ENCODE peak calls at places on chromosomes 12 and 14, in eight cellular contexts. C is A549, U is right lobe of liver, W is fibroblast of villous mesenchyme, M is WERI-Rb-1, X is HFFc6, B is NB4, J is dorsolateral prefrontal cortex. G is an unnamed sample.

GRCh38 chr14:76760331-76761197 is 704 bp upstream of the VASH1 start:
- DNase-seq in C (no peak), U (no peak), W (no peak), M (no peak), X (no peak), B (no peak), J (no peak), G (peak)

GRCh38 chr12:54723653-54724256 is 75.6 kb upstream of the DCD start:
- DNase-seq in C (no peak), U (no peak), W (peak), M (no peak), X (no peak), B (peak), J (no peak), G (peak)

GRCh38 chr14:90839024-90839888 is 23.0 kb upstream of the TTC7B start:
- DNase-seq in C (no peak), U (no peak), W (peak), M (no peak), X (peak), B (no peak), J (no peak), G (no peak)

GRCh38 chr12:64097346-64098105 is 124.6 kb downstream of the KICS2 start:
- DNase-seq in C (no peak), U (no peak), W (no peak), M (no peak), X (no peak), B (no peak), J (no peak), G (no peak)

GRCh38 chr12:91319071-91319760 is 136.6 kb upstream of the DCN start:
- DNase-seq in C (no peak), U (no peak), W (no peak), M (no peak), X (no peak), B (no peak), J (no peak), G (no peak)

GRCh38 chr12:109201496-109201885 is 85.1 kb downstream of the ACACB start:
- DNase-seq in C (no peak), U (peak), W (no peak), M (no peak), X (no peak), B (no peak), J (no peak), G (no peak)

GRCh38 chr12:58633479-58633878 is 286.8 kb downstream of the LRIG3 start:
- DNase-seq in C (no peak), U (no peak), W (peak), M (no peak), X (peak), B (no peak), J (no peak), G (no peak)

GRCh38 chr14:77598366-77599050 is 17.9 kb downstream of the SPTLC2 start:
- DNase-seq in C (no peak), U (no peak), W (no peak), M (no peak), X (no peak), B (no peak), J (no peak), G (no peak)

GRCh38 chr12:27123642-27124041 is 41.3 kb upstream of the C12orf71 start:
- DNase-seq in C (peak), U (no peak), W (peak), M (no peak), X (no peak), B (peak), J (no peak), G (no peak)

GRCh38 chr14:53924754-53925153 is 31.9 kb downstream of the BMP4 start:
- DNase-seq in C (peak), U (no peak), W (peak), M (no peak), X (peak), B (no peak), J (no peak), G (no peak)

GRCh38 chr12:69396041-69396440 is 36.5 kb downstream of the YEATS4 start:
- DNase-seq in C (no peak), U (no peak), W (no peak), M (no peak), X (no peak), B (no peak), J (no peak), G (no peak)

GRCh38 chr12:6080149-6081045 is 44.1 kb downstream of the VWF start:
- DNase-seq in C (no peak), U (no peak), W (no peak), M (no peak), X (no peak), B (no peak), J (no peak), G (no peak)

GRCh38 chr12:6076776-6077700 is 47.4 kb downstream of the VWF start:
- DNase-seq in C (no peak), U (no peak), W (no peak), M (no peak), X (no peak), B (no peak), J (no peak), G (no peak)

GRCh38 chr12:6076340-6076739 is 48.1 kb downstream of the VWF start:
- DNase-seq in C (no peak), U (no peak), W (no peak), M (no peak), X (no peak), B (no peak), J (no peak), G (no peak)

GRCh38 chr12:6074979-6075585 is 49.4 kb downstream of the VWF start:
- DNase-seq in C (no peak), U (no peak), W (peak), M (no peak), X (no peak), B (peak), J (no peak), G (no peak)

GRCh38 chr12:6078378-6079083 is 45.9 kb downstream of the VWF start:
- DNase-seq in C (no peak), U (no peak), W (no peak), M (no peak), X (no peak), B (no peak), J (no peak), G (no peak)
- TF ChIP-seq CTCF in C (no peak), U (no peak), W (no peak), M (no peak), X (no peak), B (no peak), J (no peak), G (no peak)

GRCh38 chr12:102876883-102877282 is 40.2 kb downstream of the PAH start:
- DNase-seq in C (no peak), U (no peak), W (no peak), M (peak), X (no peak), B (peak), J (no peak), G (no peak)
- TF ChIP-seq CTCF in C (no peak), U (no peak), W (no peak), M (no peak), X (no peak), B (no peak), J (no peak), G (peak)

GRCh38 chr14:92598549-92598905 is 84.9 kb downstream of the RIN3 start:
- DNase-seq in C (no peak), U (no peak), W (no peak), M (no peak), X (no peak), B (no peak), J (no peak), G (no peak)

GRCh38 chr14:92595267-92595666 is 81.7 kb downstream of the RIN3 start:
- DNase-seq in C (no peak), U (no peak), W (no peak), M (no peak), X (no peak), B (no peak), J (no peak), G (no peak)

GRCh38 chr14:92599786-92600185 is 86.2 kb downstream of the RIN3 start:
- DNase-seq in C (no peak), U (no peak), W (peak), M (no peak), X (peak), B (no peak), J (no peak), G (no peak)

GRCh38 chr14:92597873-92598548 is 84.4 kb downstream of the RIN3 start:
- DNase-seq in C (no peak), U (no peak), W (no peak), M (no peak), X (no peak), B (no peak), J (no peak), G (no peak)

DNA sequence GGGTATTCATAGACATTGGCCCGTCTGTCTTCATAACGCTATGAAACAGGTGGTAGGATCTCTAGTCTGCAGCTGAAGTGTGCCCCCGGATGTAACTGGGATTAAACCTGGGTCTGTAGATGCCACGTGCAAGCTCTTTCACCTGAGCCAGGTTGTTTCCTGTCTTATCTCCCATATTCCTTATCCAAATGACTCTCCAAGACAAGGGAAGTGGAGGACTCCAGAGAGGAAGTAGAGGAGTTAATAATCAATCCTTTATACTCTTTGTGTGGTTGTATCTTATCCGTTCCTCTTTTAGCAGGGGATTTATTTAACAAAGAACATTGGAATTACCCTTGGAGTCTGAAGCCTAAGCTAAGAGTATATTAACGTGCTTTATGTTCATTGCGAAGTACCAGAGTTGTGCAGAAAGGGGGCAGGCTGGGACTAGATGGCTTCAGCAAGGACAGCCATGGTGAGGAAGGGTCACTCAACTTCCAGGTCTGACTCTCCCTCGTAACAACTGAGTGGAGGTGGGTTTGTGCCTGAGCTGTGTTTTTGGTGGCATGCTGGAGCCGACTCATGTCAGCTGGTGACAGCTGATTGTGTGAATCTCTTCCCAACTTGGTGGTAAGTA is 82.9 kb downstream of the RIN3 start:
- DNase-seq in C (no peak), U (no peak), W (peak), M (peak), X (no peak), B (peak), J (no peak), G (no peak)
- TF ChIP-seq CTCF in C (no peak), U (no peak), W (peak), M (peak), X (peak), B (peak), J (no peak), G (no peak)

GRCh38 chr12:106311139-106311538 is 8.6 kb downstream of the TCP11L2 start:
- DNase-seq in C (no peak), U (no peak), W (no peak), M (no peak), X (no peak), B (no peak), J (no peak), G (no peak)
- TF ChIP-seq CTCF in C (no peak), U (no peak), W (no peak), M (no peak), X (no peak), B (no peak), J (no peak), G (no peak)

GRCh38 chr14:96059519-96060135 is 20.5 kb downstream of the C14orf132 start:
- DNase-seq in C (no peak), U (no peak), W (no peak), M (no peak), X (no peak), B (no peak), J (no peak), G (no peak)

GRCh38 chr14:96062506-96062905 is 23.3 kb downstream of the C14orf132 start:
- DNase-seq in C (no peak), U (no peak), W (no peak), M (no peak), X (no peak), B (no peak), J (no peak), G (no peak)

GRCh38 chr14:96064866-96065265 is 25.7 kb downstream of the C14orf132 start:
- DNase-seq in C (no peak), U (no peak), W (no peak), M (no peak), X (no peak), B (no peak), J (no peak), G (no peak)

GRCh38 chr14:96060161-96060933 is 21.2 kb downstream of the C14orf132 start:
- DNase-seq in C (no peak), U (no peak), W (no peak), M (no peak), X (no peak), B (no peak), J (no peak), G (no peak)

DNA sequence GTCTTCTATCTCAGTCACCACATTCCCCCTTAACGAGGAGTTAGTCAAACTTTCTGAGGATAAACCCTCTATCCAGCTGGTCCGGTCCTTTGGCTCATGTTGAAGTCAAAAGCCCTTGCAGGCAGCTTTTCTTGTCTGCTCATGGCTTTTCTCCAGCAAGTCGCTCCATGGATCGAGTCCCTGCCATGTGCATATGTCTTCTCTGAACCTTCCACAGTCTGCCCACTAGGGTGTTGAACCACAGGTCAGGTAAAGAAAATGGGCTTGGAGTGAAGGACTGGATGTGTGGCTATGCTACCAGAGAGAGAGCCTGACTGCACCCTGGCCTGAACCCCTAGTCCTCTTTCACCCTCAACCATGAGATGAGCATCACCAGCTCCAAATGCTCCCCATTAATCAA is 22.8 kb downstream of the C14orf132 start:
- DNase-seq in C (no peak), U (no peak), W (no peak), M (no peak), X (no peak), B (no peak), J (no peak), G (no peak)
- TF ChIP-seq CTCF in C (no peak), U (no peak), W (no peak), M (peak), X (peak), B (no peak), J (no peak), G (no peak)

DNA sequence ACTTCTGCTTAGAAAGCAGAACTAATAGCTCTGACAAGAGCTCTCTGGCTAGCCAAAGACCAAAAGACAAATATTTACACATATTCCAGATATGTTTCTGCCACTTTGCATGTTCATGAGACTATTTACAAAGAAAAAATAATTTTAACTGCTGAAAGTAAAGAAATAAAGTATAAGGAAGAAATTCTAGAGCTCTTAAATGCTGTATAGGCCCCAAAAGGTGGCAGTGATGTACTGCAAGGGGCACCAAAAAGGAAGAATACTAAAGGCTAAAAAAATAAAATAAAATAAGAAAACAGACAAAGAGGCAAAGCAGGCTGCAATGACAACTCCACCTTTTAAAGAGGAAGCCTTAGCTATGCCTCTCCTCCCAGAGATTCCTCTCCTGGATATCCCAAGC is 23.0 kb downstream of the KLRK1 start:
- DNase-seq in C (no peak), U (no peak), W (peak), M (no peak), X (peak), B (peak), J (no peak), G (no peak)
- TF ChIP-seq CTCF in C (peak), U (peak), W (peak), M (no peak), X (peak), B (peak), J (peak), G (no peak)

GRCh38 chr12:122947352-122947792 is 18.9 kb downstream of the ABCB9 start:
- DNase-seq in C (no peak), U (no peak), W (no peak), M (peak), X (no peak), B (no peak), J (no peak), G (no peak)
- TF ChIP-seq CTCF in C (no peak), U (no peak), W (no peak), M (peak), X (no peak), B (no peak), J (no peak), G (no peak)

GRCh38 chr14:83611906-83612305 is 1918.0 kb upstream of the FLRT2 start:
- DNase-seq in C (no peak), U (no peak), W (no peak), M (no peak), X (no peak), B (no peak), J (no peak), G (no peak)
- TF ChIP-seq CTCF in C (no peak), U (no peak), W (no peak), M (no peak), X (no peak), B (no peak), J (no peak), G (no peak)

G was measured in neural crest cell.